ENCODE peak calls at places on chromosomes 7 and 10, in four cellular contexts. One of them, this sample, is unnamed.

GRCh38 chr7:14886533-14886932 is 16.0 kb downstream of the DGKB start:
- DNase-seq in activated CD8-positive, alpha-beta memory T cell treated with anti-CD3 and anti-CD28 coated beads for 4 hours: no peak
- DNase-seq in cardiac muscle cell: no peak
- DNase-seq in HepG2: no peak
- DNase-seq in this sample: no peak

GRCh38 chr7:12759112-12759511 is 71.7 kb downstream of the ARL4A start:
- DNase-seq in HepG2: no peak
- DNase-seq in activated CD8-positive, alpha-beta memory T cell treated with anti-CD3 and anti-CD28 coated beads for 4 hours: no peak
- DNase-seq in cardiac muscle cell: peak
- DNase-seq in this sample: peak

GRCh38 chr10:100370561-100370975 is 23.5 kb downstream of the SCD start:
- DNase-seq in activated CD8-positive, alpha-beta memory T cell treated with anti-CD3 and anti-CD28 coated beads for 4 hours: no peak
- DNase-seq in HepG2: peak
- DNase-seq in cardiac muscle cell: no peak
- DNase-seq in this sample: no peak

GRCh38 chr10:69629897-69630650 is at the start of gene FAM241B:
- DNase-seq in HepG2: no peak
- DNase-seq in cardiac muscle cell: peak
- DNase-seq in activated CD8-positive, alpha-beta memory T cell treated with anti-CD3 and anti-CD28 coated beads for 4 hours: peak
- DNase-seq in this sample: peak

GRCh38 chr10:110706690-110707098 is 62.6 kb downstream of the RBM20 start:
- DNase-seq in cardiac muscle cell: peak
- DNase-seq in HepG2: no peak
- DNase-seq in activated CD8-positive, alpha-beta memory T cell treated with anti-CD3 and anti-CD28 coated beads for 4 hours: no peak
- DNase-seq in this sample: no peak

GRCh38 chr7:133912916-133913697 is 214.0 kb upstream of the LRGUK start:
- DNase-seq in cardiac muscle cell: no peak
- DNase-seq in activated CD8-positive, alpha-beta memory T cell treated with anti-CD3 and anti-CD28 coated beads for 4 hours: no peak
- DNase-seq in HepG2: no peak
- DNase-seq in this sample: no peak

GRCh38 chr10:67788028-67788886 is 49.7 kb downstream of the DNAJC12 start:
- DNase-seq in cardiac muscle cell: peak
- DNase-seq in HepG2: peak
- DNase-seq in activated CD8-positive, alpha-beta memory T cell treated with anti-CD3 and anti-CD28 coated beads for 4 hours: peak
- DNase-seq in this sample: no peak

GRCh38 chr10:69496352-69497234 is 45.3 kb downstream of the TSPAN15 start:
- DNase-seq in activated CD8-positive, alpha-beta memory T cell treated with anti-CD3 and anti-CD28 coated beads for 4 hours: no peak
- DNase-seq in cardiac muscle cell: no peak
- DNase-seq in HepG2: no peak
- DNase-seq in this sample: no peak

GRCh38 chr7:149477494-149478443 is 16.9 kb upstream of the ZNF777 start:
- DNase-seq in HepG2: no peak
- DNase-seq in activated CD8-positive, alpha-beta memory T cell treated with anti-CD3 and anti-CD28 coated beads for 4 hours: no peak
- DNase-seq in cardiac muscle cell: no peak
- DNase-seq in this sample: no peak

GRCh38 chr10:133325761-133326463 is 10.8 kb downstream of the CALY start:
- DNase-seq in cardiac muscle cell: no peak
- DNase-seq in HepG2: no peak
- DNase-seq in activated CD8-positive, alpha-beta memory T cell treated with anti-CD3 and anti-CD28 coated beads for 4 hours: no peak
- DNase-seq in this sample: peak

GRCh38 chr10:23351914-23352313 is 7.3 kb upstream of the C10orf67 start:
- DNase-seq in HepG2: no peak
- DNase-seq in activated CD8-positive, alpha-beta memory T cell treated with anti-CD3 and anti-CD28 coated beads for 4 hours: no peak
- DNase-seq in cardiac muscle cell: peak
- DNase-seq in this sample: no peak

GRCh38 chr10:13922591-13922990 is 335.8 kb downstream of the PRPF18 start:
- DNase-seq in activated CD8-positive, alpha-beta memory T cell treated with anti-CD3 and anti-CD28 coated beads for 4 hours: no peak
- DNase-seq in HepG2: no peak
- DNase-seq in cardiac muscle cell: no peak
- DNase-seq in this sample: no peak

GRCh38 chr10:11112718-11113117 is 95.0 kb downstream of the CELF2 start:
- DNase-seq in cardiac muscle cell: no peak
- DNase-seq in activated CD8-positive, alpha-beta memory T cell treated with anti-CD3 and anti-CD28 coated beads for 4 hours: no peak
- DNase-seq in HepG2: peak
- DNase-seq in this sample: no peak

GRCh38 chr7:23471090-23471859 is 984 bp upstream of the IGF2BP3 start:
- DNase-seq in activated CD8-positive, alpha-beta memory T cell treated with anti-CD3 and anti-CD28 coated beads for 4 hours: no peak
- DNase-seq in HepG2: peak
- DNase-seq in cardiac muscle cell: peak
- DNase-seq in this sample: peak

GRCh38 chr7:28558236-28558635 is 145.9 kb downstream of the CREB5 start:
- DNase-seq in HepG2: no peak
- DNase-seq in activated CD8-positive, alpha-beta memory T cell treated with anti-CD3 and anti-CD28 coated beads for 4 hours: no peak
- DNase-seq in cardiac muscle cell: no peak
- DNase-seq in this sample: no peak

GRCh38 chr10:88974446-88975376 is 15.9 kb upstream of the FAS start:
- DNase-seq in HepG2: no peak
- DNase-seq in cardiac muscle cell: peak
- DNase-seq in activated CD8-positive, alpha-beta memory T cell treated with anti-CD3 and anti-CD28 coated beads for 4 hours: no peak
- DNase-seq in this sample: peak

GRCh38 chr10:48390933-48391845 is 84.7 kb downstream of the MAPK8 start:
- DNase-seq in cardiac muscle cell: peak
- DNase-seq in activated CD8-positive, alpha-beta memory T cell treated with anti-CD3 and anti-CD28 coated beads for 4 hours: no peak
- DNase-seq in HepG2: no peak
- DNase-seq in this sample: no peak

GRCh38 chr7:39172137-39172536 is 194.4 kb downstream of the POU6F2 start:
- DNase-seq in cardiac muscle cell: no peak
- DNase-seq in activated CD8-positive, alpha-beta memory T cell treated with anti-CD3 and anti-CD28 coated beads for 4 hours: no peak
- DNase-seq in HepG2: no peak
- DNase-seq in this sample: no peak

GRCh38 chr10:132311338-132311939 is 3.7 kb upstream of the STK32C start:
- DNase-seq in HepG2: peak
- DNase-seq in cardiac muscle cell: no peak
- DNase-seq in activated CD8-positive, alpha-beta memory T cell treated with anti-CD3 and anti-CD28 coated beads for 4 hours: no peak
- DNase-seq in this sample: no peak

GRCh38 chr10:77554996-77555397 is 82.6 kb downstream of the KCNMA1 start:
- DNase-seq in HepG2: no peak
- DNase-seq in cardiac muscle cell: no peak
- DNase-seq in activated CD8-positive, alpha-beta memory T cell treated with anti-CD3 and anti-CD28 coated beads for 4 hours: no peak
- DNase-seq in this sample: no peak

GRCh38 chr10:4545077-4545476 is 280.9 kb upstream of the AKR1E2 start:
- DNase-seq in HepG2: no peak
- DNase-seq in cardiac muscle cell: no peak
- DNase-seq in activated CD8-positive, alpha-beta memory T cell treated with anti-CD3 and anti-CD28 coated beads for 4 hours: no peak
- DNase-seq in this sample: no peak

GRCh38 chr7:36132025-36132424 is 21.0 kb upstream of the EEPD1 start:
- DNase-seq in HepG2: peak
- DNase-seq in activated CD8-positive, alpha-beta memory T cell treated with anti-CD3 and anti-CD28 coated beads for 4 hours: no peak
- DNase-seq in cardiac muscle cell: no peak
- DNase-seq in this sample: no peak

GRCh38 chr7:77702451-77703219 is 6.4 kb downstream of the RSBN1L start:
- DNase-seq in activated CD8-positive, alpha-beta memory T cell treated with anti-CD3 and anti-CD28 coated beads for 4 hours: no peak
- DNase-seq in cardiac muscle cell: no peak
- DNase-seq in HepG2: no peak
- DNase-seq in this sample: no peak

GRCh38 chr7:157690833-157691382 is 354.1 kb downstream of the DNAJB6 start:
- DNase-seq in cardiac muscle cell: peak
- DNase-seq in HepG2: peak
- DNase-seq in activated CD8-positive, alpha-beta memory T cell treated with anti-CD3 and anti-CD28 coated beads for 4 hours: no peak
- DNase-seq in this sample: peak

GRCh38 chr10:115939101-115939815 is 333.7 kb downstream of the GFRA1 start:
- DNase-seq in activated CD8-positive, alpha-beta memory T cell treated with anti-CD3 and anti-CD28 coated beads for 4 hours: no peak
- DNase-seq in HepG2: no peak
- DNase-seq in cardiac muscle cell: no peak
- DNase-seq in this sample: no peak

GRCh38 chr7:67301667-67302066 is 305.0 kb downstream of the TYW1 start:
- DNase-seq in HepG2: no peak
- DNase-seq in cardiac muscle cell: peak
- DNase-seq in activated CD8-positive, alpha-beta memory T cell treated with anti-CD3 and anti-CD28 coated beads for 4 hours: no peak
- DNase-seq in this sample: no peak

GRCh38 chr7:75737856-75738603 is 711 bp downstream of the HIP1 start:
- DNase-seq in cardiac muscle cell: peak
- DNase-seq in activated CD8-positive, alpha-beta memory T cell treated with anti-CD3 and anti-CD28 coated beads for 4 hours: no peak
- DNase-seq in HepG2: no peak
- DNase-seq in this sample: no peak

GRCh38 chr10:77105756-77106155 is 531.9 kb downstream of the KCNMA1 start:
- DNase-seq in HepG2: no peak
- DNase-seq in cardiac muscle cell: peak
- DNase-seq in activated CD8-positive, alpha-beta memory T cell treated with anti-CD3 and anti-CD28 coated beads for 4 hours: no peak
- DNase-seq in this sample: no peak

GRCh38 chr7:128811631-128812430 is 18.4 kb upstream of the FLNC start:
- DNase-seq in activated CD8-positive, alpha-beta memory T cell treated with anti-CD3 and anti-CD28 coated beads for 4 hours: no peak
- DNase-seq in HepG2: no peak
- DNase-seq in cardiac muscle cell: no peak
- DNase-seq in this sample: no peak

GRCh38 chr7:96121752-96122151 is 200.1 kb downstream of the SLC25A13 start:
- DNase-seq in cardiac muscle cell: no peak
- DNase-seq in activated CD8-positive, alpha-beta memory T cell treated with anti-CD3 and anti-CD28 coated beads for 4 hours: no peak
- DNase-seq in HepG2: no peak
- DNase-seq in this sample: no peak

GRCh38 chr10:126387041-126387908 is 1.0 kb downstream of the ADAM12 start:
- DNase-seq in cardiac muscle cell: peak
- DNase-seq in activated CD8-positive, alpha-beta memory T cell treated with anti-CD3 and anti-CD28 coated beads for 4 hours: no peak
- DNase-seq in HepG2: no peak
- DNase-seq in this sample: no peak

GRCh38 chr7:151757274-151757673 is 119.6 kb downstream of the PRKAG2 start:
- DNase-seq in activated CD8-positive, alpha-beta memory T cell treated with anti-CD3 and anti-CD28 coated beads for 4 hours: no peak
- DNase-seq in cardiac muscle cell: no peak
- DNase-seq in HepG2: no peak
- DNase-seq in this sample: no peak

GRCh38 chr10:1346201-1346600 is 290.0 kb downstream of the WDR37 start:
- DNase-seq in activated CD8-positive, alpha-beta memory T cell treated with anti-CD3 and anti-CD28 coated beads for 4 hours: no peak
- DNase-seq in HepG2: no peak
- DNase-seq in cardiac muscle cell: no peak
- DNase-seq in this sample: no peak

GRCh38 chr10:87612107-87612506 is 47.6 kb upstream of the PAPSS2 start:
- DNase-seq in HepG2: no peak
- DNase-seq in cardiac muscle cell: no peak
- DNase-seq in activated CD8-positive, alpha-beta memory T cell treated with anti-CD3 and anti-CD28 coated beads for 4 hours: no peak
- DNase-seq in this sample: no peak

GRCh38 chr7:38632411-38632810 is 1.2 kb upstream of the AMPH start:
- DNase-seq in HepG2: no peak
- DNase-seq in activated CD8-positive, alpha-beta memory T cell treated with anti-CD3 and anti-CD28 coated beads for 4 hours: no peak
- DNase-seq in cardiac muscle cell: no peak
- DNase-seq in this sample: no peak

GRCh38 chr7:51067757-51068156 is 248.9 kb downstream of the COBL start:
- DNase-seq in HepG2: peak
- DNase-seq in activated CD8-positive, alpha-beta memory T cell treated with anti-CD3 and anti-CD28 coated beads for 4 hours: peak
- DNase-seq in cardiac muscle cell: peak
- DNase-seq in this sample: peak

GRCh38 chr10:121455377-121455776 is 142.9 kb downstream of the FGFR2 start:
- DNase-seq in HepG2: no peak
- DNase-seq in activated CD8-positive, alpha-beta memory T cell treated with anti-CD3 and anti-CD28 coated beads for 4 hours: no peak
- DNase-seq in cardiac muscle cell: no peak
- DNase-seq in this sample: no peak

GRCh38 chr7:86939197-86939814 is 120.1 kb downstream of the ELAPOR2 start:
- DNase-seq in activated CD8-positive, alpha-beta memory T cell treated with anti-CD3 and anti-CD28 coated beads for 4 hours: no peak
- DNase-seq in HepG2: peak
- DNase-seq in cardiac muscle cell: peak
- DNase-seq in this sample: peak

GRCh38 chr7:42389697-42390096 is 152.7 kb upstream of the GLI3 start:
- DNase-seq in HepG2: no peak
- DNase-seq in cardiac muscle cell: no peak
- DNase-seq in activated CD8-positive, alpha-beta memory T cell treated with anti-CD3 and anti-CD28 coated beads for 4 hours: no peak
- DNase-seq in this sample: no peak

GRCh38 chr7:1672851-1673486 is 2.9 kb downstream of the ELFN1 start:
- DNase-seq in activated CD8-positive, alpha-beta memory T cell treated with anti-CD3 and anti-CD28 coated beads for 4 hours: no peak
- DNase-seq in cardiac muscle cell: no peak
- DNase-seq in HepG2: no peak
- DNase-seq in this sample: no peak